ENCODE peak calls at places on chromosomes 6 and 20, in five cellular contexts. Z is GM06990, D is lower lobe of right lung, I is OCI-LY7, E is brain microvascular endothelial cell. X is an unnamed sample.

GRCh38 chr20:47205577-47206123 is 150.8 kb downstream of the ZMYND8 start:
- DNase-seq in I (peak; percentile 56), Z (peak; percentile 60), E (peak; percentile 77), D (peak; percentile 77), X (peak; percentile 91)

GRCh38 chr20:42406826-42407225 is 782.9 kb downstream of the PTPRT start:
- DNase-seq in D (no peak), E (no peak), Z (no peak), I (no peak), X (no peak)

GRCh38 chr6:169164451-169164850 is 89.2 kb downstream of the THBS2 start:
- DNase-seq in Z (no peak), D (no peak), I (no peak), E (no peak), X (no peak)

GRCh38 chr6:71419954-71420692 is 131.5 kb downstream of the OGFRL1 start:
- DNase-seq in I (no peak), D (peak; percentile 70), E (no peak), Z (peak; percentile 6), X (peak; percentile 41)

GRCh38 chr6:140661691-140662090 is 1287.2 kb upstream of the CITED2 start:
- DNase-seq in Z (no peak), I (no peak), E (no peak), D (no peak), X (peak; percentile 40)

GRCh38 chr6:98905759-98906158 is 42.0 kb downstream of the FBXL4 start:
- DNase-seq in E (no peak), Z (no peak), D (no peak), I (no peak), X (no peak)

GRCh38 chr6:125110056-125110455 is 43.5 kb upstream of the TPD52L1 start:
- DNase-seq in E (no peak), Z (no peak), I (no peak), D (no peak), X (no peak)

GRCh38 chr6:46453756-46454316 is 37.4 kb downstream of the RCAN2 start:
- DNase-seq in E (no peak), I (no peak), D (no peak), Z (no peak), X (no peak)

GRCh38 chr20:32585519-32586127 is 490 bp upstream of the NOL4L start:
- DNase-seq in Z (peak; percentile 59), I (no peak), D (no peak), E (no peak), X (no peak)

GRCh38 chr6:37131104-37131959 is 38.6 kb upstream of the PIM1 start:
- DNase-seq in I (no peak), Z (no peak), E (no peak), D (peak; percentile 89), X (no peak)

GRCh38 chr6:96074006-96074405 is 58.2 kb downstream of the FUT9 start:
- DNase-seq in Z (no peak), I (no peak), E (no peak), D (no peak), X (no peak)

GRCh38 chr6:109454483-109455160 is 950 bp downstream of the MICAL1 start:
- DNase-seq in Z (peak; percentile 76), D (peak; percentile 76), E (peak; percentile 14), I (peak; percentile 89), X (peak; percentile 35)

GRCh38 chr20:17628101-17628841 is 53.8 kb downstream of the RRBP1 start:
- DNase-seq in E (no peak), D (peak; percentile 44), Z (no peak), I (no peak), X (no peak)

GRCh38 chr20:258963-259362 is 1.4 kb downstream of the DEFB132 start:
- DNase-seq in D (no peak), I (peak; percentile 27), E (peak; percentile 9), Z (no peak), X (peak; percentile 32)

GRCh38 chr6:78611097-78611625 is 256.2 kb upstream of the IRAK1BP1 start:
- DNase-seq in Z (no peak), D (no peak), E (no peak), I (no peak), X (no peak)

GRCh38 chr6:85764844-85765243 is 122.2 kb upstream of the SYNCRIP start:
- DNase-seq in E (no peak), I (no peak), D (no peak), Z (no peak), X (peak; percentile 28)

GRCh38 chr20:32368930-32369329 is 10.8 kb downstream of the ASXL1 start:
- DNase-seq in Z (no peak), I (peak; percentile 38), D (no peak), E (peak; percentile 42), X (peak; percentile 33)

GRCh38 chr6:21333715-21334114 is 259.8 kb upstream of the SOX4 start:
- DNase-seq in Z (no peak), D (no peak), E (no peak), I (no peak), X (no peak)

GRCh38 chr6:21327326-21328140 is 266.0 kb upstream of the SOX4 start:
- DNase-seq in I (no peak), D (no peak), Z (no peak), E (no peak), X (no peak)

GRCh38 chr6:21331221-21331620 is 262.3 kb upstream of the SOX4 start:
- DNase-seq in E (no peak), Z (no peak), I (no peak), D (no peak), X (peak; percentile 46)

GRCh38 chr6:21337263-21337662 is 256.3 kb upstream of the SOX4 start:
- DNase-seq in D (no peak), E (no peak), I (no peak), Z (no peak), X (no peak)

DNA sequence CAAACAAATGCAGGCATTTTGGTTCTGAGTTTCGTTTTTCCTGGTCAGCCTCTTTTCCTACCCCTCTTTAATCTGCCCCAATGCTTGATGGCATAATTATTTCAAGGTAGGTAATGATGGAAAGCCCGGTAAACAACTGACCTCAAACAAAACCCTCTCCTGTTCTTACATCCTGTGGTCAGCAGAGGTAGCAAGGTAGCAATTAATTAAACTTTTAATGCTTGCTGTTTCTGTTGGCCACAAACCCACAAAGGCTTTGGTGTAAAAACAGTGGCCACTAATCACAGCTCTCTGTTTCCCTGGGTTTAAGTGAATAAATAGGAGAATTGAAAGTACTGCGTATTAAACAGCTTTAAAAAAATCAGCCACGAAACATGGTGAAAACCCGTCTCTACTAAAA is 261.5 kb upstream of the SOX4 start:
- DNase-seq in E (no peak), D (no peak), I (no peak), Z (no peak), X (no peak)
- TF ChIP-seq CTCF in E (no peak), D (no peak), I (no peak), Z (no peak), X (no peak)

GRCh38 chr6:134910596-134910935 is 39.3 kb downstream of the ALDH8A1 start:
- DNase-seq in D (no peak), Z (no peak), I (no peak), E (no peak), X (no peak)

GRCh38 chr6:134909701-134910595 is 40.0 kb downstream of the ALDH8A1 start:
- DNase-seq in I (no peak), E (no peak), D (no peak), Z (no peak), X (peak; percentile 56)

GRCh38 chr6:134911532-134911931 is 38.4 kb downstream of the ALDH8A1 start:
- DNase-seq in Z (no peak), I (no peak), E (peak; percentile 58), D (no peak), X (peak; percentile 88)

GRCh38 chr6:134903448-134903847 is 46.5 kb downstream of the ALDH8A1 start:
- DNase-seq in I (no peak), D (no peak), E (no peak), Z (no peak), X (no peak)

DNA sequence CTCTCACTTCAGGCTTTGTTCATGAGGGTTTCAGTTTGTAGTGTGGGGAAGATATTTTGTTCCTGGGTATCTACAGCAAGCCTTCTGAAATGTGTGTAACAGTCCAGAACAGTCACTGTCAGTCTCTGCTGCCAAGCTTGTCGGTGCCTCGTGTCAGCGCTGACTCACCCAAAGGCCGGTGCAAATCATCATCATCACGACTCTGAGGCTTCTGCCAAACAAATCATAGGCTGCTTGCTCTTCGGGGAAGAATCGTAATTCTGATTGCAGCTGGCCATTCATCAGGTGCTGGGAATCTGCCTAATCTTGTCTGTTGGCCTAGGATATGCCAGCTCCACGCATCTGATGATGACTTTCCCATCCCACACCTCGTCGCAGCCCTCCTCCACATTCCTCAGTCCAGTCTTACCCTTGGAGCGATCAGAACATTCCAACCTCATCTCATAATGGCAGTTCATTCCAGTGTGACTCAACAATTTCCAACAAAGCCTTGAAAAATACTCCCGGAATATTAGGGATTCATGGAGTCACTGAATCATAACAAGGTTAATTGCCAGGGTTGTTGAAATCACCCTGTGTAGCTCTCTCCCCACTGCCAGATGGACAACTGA is 40.9 kb downstream of the ALDH8A1 start:
- DNase-seq in E (peak; percentile 99), Z (no peak), D (no peak), I (no peak), X (peak; percentile 99)
- H3K4me3 ChIP-seq in E (peak overlapping the region; percentile 33), Z (no peak overlapping the region), D (no peak overlapping the region), I (no peak overlapping the region), X (peak overlapping the region; percentile 33)

DNA sequence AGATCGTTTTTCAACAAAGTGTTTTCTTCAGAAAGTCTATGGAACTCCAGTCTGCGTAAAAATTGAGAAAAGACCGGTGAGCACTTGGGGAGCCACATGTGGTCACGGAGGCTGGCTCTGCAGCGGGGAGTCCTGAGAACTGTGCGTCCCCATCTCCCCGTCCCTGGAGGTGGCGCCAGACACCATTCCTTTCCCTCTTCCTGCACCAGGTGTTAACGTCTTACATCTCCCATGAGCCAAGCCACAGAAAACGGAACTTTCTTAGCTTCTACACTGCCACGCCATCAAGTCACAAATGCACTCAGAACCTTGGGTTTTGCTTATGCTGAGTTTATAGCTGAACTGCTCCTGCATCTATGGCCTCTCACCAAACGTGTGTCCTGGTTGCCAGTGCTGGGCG is 62.6 kb downstream of the GINS1 start:
- DNase-seq in E (peak; percentile 19), Z (peak; percentile 28), D (no peak), I (peak; percentile 42), X (peak; percentile 33)
- TF ChIP-seq CTCF in E (peak; percentile 70), Z (peak; percentile 65), D (no peak), I (peak; percentile 74), X (peak; percentile 45)

GRCh38 chr6:131854803-131855202 is 47.0 kb downstream of the ENPP1 start:
- DNase-seq in E (no peak), Z (no peak), D (no peak), I (no peak), X (no peak)

GRCh38 chr6:131862486-131862885 is 54.7 kb downstream of the ENPP1 start:
- DNase-seq in D (no peak), Z (no peak), I (no peak), E (no peak), X (no peak)

GRCh38 chr6:131861356-131861755 is 53.5 kb downstream of the ENPP1 start:
- DNase-seq in I (no peak), E (peak; percentile 7), Z (no peak), D (no peak), X (peak; percentile 52)

DNA sequence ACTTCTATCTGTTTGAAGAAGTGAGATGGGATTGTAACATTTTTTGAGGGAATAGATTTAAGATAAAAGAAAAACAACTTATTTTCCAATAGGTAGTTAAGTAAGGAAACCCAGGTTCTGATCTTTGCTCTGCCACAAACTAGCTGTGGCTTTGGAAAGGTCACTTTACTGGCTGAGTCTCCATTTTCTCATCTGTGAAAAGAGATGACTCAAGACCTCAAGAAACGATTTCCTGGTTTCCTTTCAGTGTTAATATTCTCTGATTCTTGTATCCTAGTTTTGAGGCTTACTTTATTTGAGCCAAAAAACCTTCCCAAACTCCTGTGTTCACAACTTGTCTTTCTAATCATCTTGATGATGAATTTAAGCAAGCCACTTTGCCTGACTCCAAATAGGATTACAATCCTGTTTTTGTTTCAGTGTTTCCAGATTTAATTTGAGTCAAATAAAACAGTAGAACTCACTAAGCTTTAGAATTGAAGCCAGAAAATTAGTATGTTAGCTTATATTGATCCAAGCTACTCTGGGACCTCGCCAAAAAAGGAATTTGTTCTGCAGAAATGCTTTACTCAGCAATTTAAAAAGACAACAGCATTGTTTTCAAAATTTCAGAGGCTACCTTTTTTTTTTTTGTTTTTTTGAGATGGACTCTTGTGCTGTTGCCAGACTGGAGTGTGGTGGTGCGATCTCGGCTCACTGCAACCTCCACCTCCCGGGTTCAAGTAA is 51.1 kb downstream of the ENPP1 start:
- DNase-seq in D (no peak), Z (no peak), E (peak; percentile 27), I (no peak), X (peak; percentile 19)
- H3K4me3 ChIP-seq in D (no peak overlapping the region), Z (no peak overlapping the region), E (no peak overlapping the region), I (no peak overlapping the region), X (no peak overlapping the region)